ENCODE peak calls at places on chromosomes 4 and X, in four cellular contexts. R, O, A and F are unnamed samples.

GRCh38 chr4:7816771-7817170 is 122.9 kb downstream of the AFAP1 start:
- DNase-seq in R (no peak), A (no peak), O (no peak), F (no peak)

GRCh38 chr4:69881173-69881773 is 21.3 kb upstream of the SULT1E1 start:
- DNase-seq in A (peak; percentile 22), O (peak; percentile 23), R (no peak), F (peak; percentile 32)

GRCh38 chrX:2677764-2678163 is 13.3 kb upstream of the CD99 start:
- DNase-seq in R (peak; percentile 80), A (no peak), O (peak; percentile 52), F (peak; percentile 83)

GRCh38 chrX:103647630-103648029 is 18.9 kb downstream of the TCEAL1 start:
- DNase-seq in A (no peak), R (no peak), O (no peak), F (no peak)

GRCh38 chrX:51834076-51834475 is 59.3 kb upstream of the MAGED1 start:
- DNase-seq in R (no peak), A (no peak), O (no peak), F (no peak)

GRCh38 chr4:28772066-28772465 is 1911.4 kb downstream of the STIM2 start:
- DNase-seq in A (no peak), R (no peak), O (no peak), F (no peak)

GRCh38 chr4:91325495-91325894 is 978.3 kb upstream of the GRID2 start:
- DNase-seq in A (no peak), R (no peak), O (no peak), F (peak; percentile 46)

GRCh38 chr4:69753666-69754065 is 6.8 kb downstream of the SULT1B1 start:
- DNase-seq in A (no peak), R (no peak), O (no peak), F (no peak)

GRCh38 chrX:54481751-54482150 is 14.3 kb downstream of the FGD1 start:
- DNase-seq in O (no peak), A (no peak), R (no peak), F (no peak)

GRCh38 chrX:134676440-134676839 is 18.2 kb upstream of the PLAC1 start:
- DNase-seq in O (no peak), R (no peak), A (no peak), F (no peak)

GRCh38 chr4:1418494-1419285 is 12.4 kb upstream of the NKX1-1 start:
- DNase-seq in O (peak; percentile 1), R (peak; percentile 42), A (no peak), F (no peak)

GRCh38 chr4:25795566-25796454 is 67.0 kb downstream of the SEL1L3 start:
- DNase-seq in R (no peak), O (no peak), A (no peak), F (no peak)

GRCh38 chr4:165299399-165300060 is 27.9 kb upstream of the MSMO1 start:
- DNase-seq in O (no peak), R (no peak), A (no peak), F (no peak)

GRCh38 chr4:41620594-41621256 is 82.8 kb downstream of the LIMCH1 start:
- DNase-seq in A (peak; percentile 23), R (no peak), O (no peak), F (peak; percentile 65)

GRCh38 chr4:154595807-154596206 is 5.3 kb upstream of the FGA start:
- DNase-seq in O (no peak), R (no peak), A (no peak), F (no peak)

GRCh38 chr4:139682309-139683210 is 16.9 kb downstream of the MGST2 start:
- DNase-seq in R (no peak), O (no peak), A (no peak), F (peak; percentile 59)
- H3K4me1 ChIP-seq in R (no peaks in the 10 kb centered on the region), O (no peaks in the 10 kb centered on the region), A (peaks cover 13% of the 10 kb centered on the region), F (peaks cover 10% of the 10 kb centered on the region)

DNA sequence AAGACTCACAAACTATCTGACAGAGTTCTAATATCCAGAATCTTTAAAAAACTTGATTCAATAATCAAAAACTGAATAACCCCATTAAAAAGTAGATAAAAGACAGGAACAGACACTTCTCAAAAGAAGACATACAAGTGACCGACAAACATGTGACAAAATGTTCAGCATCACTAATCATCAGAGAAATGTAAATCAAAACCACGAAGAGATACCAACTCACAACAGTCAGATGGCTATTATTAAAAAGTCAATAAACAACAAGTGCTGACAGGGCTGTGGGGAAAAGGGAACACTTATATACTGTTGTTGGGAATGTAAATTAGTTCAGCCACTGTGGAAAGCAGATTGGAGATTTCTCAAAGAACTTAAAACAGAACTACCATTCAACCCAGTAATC is 138.1 kb upstream of the RASGEF1B start:
- DNase-seq in R (no peak), O (no peak), A (no peak), F (no peak)
- H3K4me1 ChIP-seq in R (no peaks in the 10 kb centered on the region), O (no peaks in the 10 kb centered on the region), A (peaks cover 8% of the 10 kb centered on the region), F (no peaks in the 10 kb centered on the region)

GRCh38 chr4:173191623-173192041 is 23.0 kb downstream of the GALNT7 start:
- DNase-seq in A (no peak), O (no peak), R (no peak), F (no peak)
- H3K4me1 ChIP-seq in A (peaks cover 16% of the 10 kb centered on the region), O (no peaks in the 10 kb centered on the region), R (no peaks in the 10 kb centered on the region), F (no peaks in the 10 kb centered on the region)

DNA sequence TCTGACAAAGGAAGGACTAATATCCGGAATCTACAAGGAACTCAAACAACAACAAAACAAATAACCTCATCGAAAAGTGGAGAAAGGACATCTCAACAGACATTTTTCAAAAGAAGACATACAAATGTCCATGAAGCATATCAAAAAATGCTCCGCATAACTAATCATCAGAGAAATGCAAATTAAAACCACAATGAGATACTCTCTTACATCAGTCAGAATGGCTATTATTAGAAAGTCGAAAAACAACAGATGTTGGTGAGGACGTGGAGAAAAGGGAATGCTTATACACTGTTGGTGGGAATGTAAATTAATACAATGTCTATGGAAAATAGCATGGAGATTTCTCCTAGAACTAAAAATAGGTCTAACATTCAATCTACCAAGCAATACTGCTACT is 51.1 kb upstream of the MYOZ2 start:
- DNase-seq in A (no peak), O (no peak), R (no peak), F (no peak)
- H3K4me1 ChIP-seq in A (no peaks in the 10 kb centered on the region), O (no peaks in the 10 kb centered on the region), R (no peaks in the 10 kb centered on the region), F (no peaks in the 10 kb centered on the region)

DNA sequence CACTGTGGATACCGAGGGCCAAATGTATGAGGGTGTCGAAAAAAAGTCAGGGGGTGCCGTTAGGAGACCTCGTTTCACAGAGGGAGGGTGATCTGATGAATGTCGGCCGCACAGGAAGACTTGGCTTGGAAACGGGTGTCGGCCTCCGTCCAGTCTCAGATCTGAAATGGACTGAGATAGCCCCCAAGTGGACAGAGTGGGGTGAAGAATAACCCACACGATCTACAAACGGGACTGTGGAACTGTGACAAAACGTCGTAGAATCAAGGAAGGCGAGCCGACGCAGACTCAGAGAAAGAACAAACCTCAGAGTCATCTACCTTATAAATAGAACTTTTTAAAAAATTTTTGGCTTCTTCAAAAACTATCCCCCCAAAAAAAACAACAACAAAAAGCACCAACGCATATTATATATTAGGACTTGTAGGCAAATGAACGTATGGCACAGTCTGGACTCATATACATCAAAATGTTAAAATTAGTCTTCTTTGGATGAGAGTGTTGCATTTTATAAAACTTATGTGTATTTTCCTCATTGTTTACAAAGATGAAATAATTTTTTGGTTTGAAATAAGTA is 63.8 kb upstream of the IRF2 start:
- DNase-seq in R (peak; percentile 95), A (peak; percentile 89), O (peak; percentile 92), F (peak; percentile 92)
- H3K4me1 ChIP-seq in R (no peaks in the 10 kb centered on the region), A (peaks cover 19% of the 10 kb centered on the region), O (peaks cover 4% of the 10 kb centered on the region), F (peaks cover 44% of the 10 kb centered on the region)

DNA sequence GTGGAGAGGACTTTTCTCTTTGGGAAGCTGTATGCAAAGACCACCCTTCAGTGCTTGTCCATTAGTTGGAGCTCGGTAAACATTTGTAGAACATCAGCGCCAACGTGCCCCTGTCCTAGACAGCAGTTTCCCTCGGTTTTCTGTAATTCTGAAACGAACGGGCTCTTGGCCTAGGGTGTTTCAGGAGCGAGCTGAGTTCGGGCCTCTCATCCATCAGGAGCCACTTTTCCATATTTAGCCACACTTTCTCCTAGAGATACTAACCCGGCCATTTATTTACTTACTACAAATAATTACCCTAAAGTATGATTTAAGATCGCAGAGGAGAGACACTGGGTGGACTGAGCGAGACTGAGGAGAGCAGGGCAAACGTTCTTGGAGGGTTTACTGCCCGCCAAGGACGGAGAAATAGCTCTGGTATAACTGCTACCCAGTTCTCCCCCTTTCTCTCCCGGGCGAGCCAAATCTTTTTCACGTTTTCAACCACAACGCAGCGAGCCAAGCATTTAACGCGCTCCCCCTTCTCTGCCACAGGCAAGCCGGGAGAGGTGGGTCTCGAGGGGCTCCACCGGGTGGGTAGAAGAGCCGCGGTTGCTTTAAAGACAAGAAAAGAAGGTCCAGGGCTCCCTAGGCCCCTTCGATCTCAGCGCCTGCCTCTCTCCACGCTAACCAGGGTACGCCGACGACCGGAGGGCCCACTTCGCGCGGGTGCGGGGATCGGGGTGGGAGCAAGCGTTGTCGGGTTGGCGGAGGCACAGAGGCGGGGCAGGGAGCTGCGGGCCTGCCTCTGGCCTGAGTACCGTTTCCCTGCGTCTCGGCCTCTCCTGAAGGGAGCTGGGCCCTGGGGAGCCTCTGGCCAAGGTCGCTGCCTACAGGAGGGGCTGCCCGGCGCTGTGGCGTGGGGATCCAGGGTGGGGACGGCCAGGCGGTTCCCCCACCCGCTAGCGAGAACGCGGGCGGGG is 10.8 kb upstream of the PITX2 start:
- DNase-seq in R (no peak), O (no peak), A (no peak), F (no peak)
- H3K4me1 ChIP-seq in R (no peaks in the 10 kb centered on the region), O (no peaks in the 10 kb centered on the region), A (peaks cover 22% of the 10 kb centered on the region), F (no peaks in the 10 kb centered on the region)

DNA sequence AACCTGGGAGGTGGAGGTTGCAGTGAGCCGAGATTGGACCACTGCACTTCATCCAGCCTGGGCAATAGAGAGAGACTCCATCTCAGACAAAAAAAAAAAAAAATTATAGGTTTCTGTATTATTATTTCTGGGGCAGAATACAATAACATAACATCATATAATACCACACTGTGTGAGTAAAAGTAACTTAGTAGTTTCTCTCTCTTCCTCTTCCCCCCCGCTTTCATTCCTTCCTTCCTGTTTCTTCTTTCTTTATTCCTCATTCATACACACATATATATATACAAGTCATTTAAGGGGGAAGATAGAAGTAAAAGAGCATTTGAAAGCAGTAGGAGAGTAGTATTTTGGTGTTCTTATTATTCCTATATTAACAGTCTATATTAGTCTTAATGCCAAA is 55.9 kb upstream of the FHDC1 start:
- DNase-seq in R (no peak), O (no peak), A (no peak), F (no peak)
- H3K4me1 ChIP-seq in R (no peaks in the 10 kb centered on the region), O (no peaks in the 10 kb centered on the region), A (no peaks in the 10 kb centered on the region), F (no peaks in the 10 kb centered on the region)

DNA sequence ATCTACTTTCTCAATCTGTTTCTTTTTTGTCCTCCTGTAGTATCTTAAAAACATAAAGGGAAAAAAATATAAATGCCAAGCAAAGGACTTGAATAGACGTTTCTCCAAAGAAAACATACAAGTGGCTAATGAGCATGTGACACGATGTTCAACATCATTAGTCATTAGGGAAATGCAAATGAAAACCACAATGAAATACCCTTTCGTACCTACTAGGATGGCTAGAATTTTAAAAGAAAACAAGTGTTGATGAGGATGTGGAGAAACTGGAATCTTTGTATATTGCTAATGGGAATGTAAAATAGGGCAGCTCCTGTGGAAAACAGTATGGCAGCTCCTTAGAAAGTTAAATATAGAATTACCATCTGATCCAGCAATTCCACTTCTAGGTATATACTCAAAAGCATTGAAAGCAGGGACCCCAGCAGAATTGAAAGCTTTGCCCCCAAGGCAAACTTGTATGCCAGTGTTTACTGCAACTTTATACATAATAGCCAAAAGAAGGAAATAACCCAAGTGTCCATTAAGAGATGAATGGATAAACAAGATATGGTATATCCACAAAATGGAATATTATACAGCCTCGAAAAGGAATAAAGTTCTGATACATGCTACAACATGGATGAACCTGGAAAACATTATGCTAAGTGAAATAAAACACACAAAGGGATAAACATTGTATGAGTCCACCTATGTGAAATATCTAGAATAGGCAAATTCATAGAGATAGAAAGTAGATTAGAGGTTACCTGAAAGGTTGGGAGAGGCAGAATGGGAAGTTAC is 138.3 kb downstream of the SH3KBP1 start:
- DNase-seq in O (no peak), R (no peak), A (no peak), F (no peak)
- H3K4me1 ChIP-seq in O (no peaks in the 10 kb centered on the region), R (no peaks in the 10 kb centered on the region), A (peaks cover 7% of the 10 kb centered on the region), F (no peaks in the 10 kb centered on the region)